ENCODE peak calls at places on chromosome 13, in four cellular contexts. H is body of pancreas, I is thyroid gland, V is A549. T is an unnamed sample.

GRCh38 chr13:114107686-114108081 is 24.7 kb downstream of the RASA3 start:
- DNase-seq in H (peak; percentile 10), V (no peak), I (peak; percentile 66), T (peak; percentile 73)

GRCh38 chr13:99256709-99257108 is 1.5 kb downstream of the GPR18 start:
- DNase-seq in V (no peak), H (no peak), I (no peak), T (no peak)

GRCh38 chr13:44574466-44574855 is 1.7 kb downstream of the TSC22D1 start:
- DNase-seq in H (no peak), I (no peak), V (no peak), T (no peak)

GRCh38 chr13:112968380-112968909 is 569 bp upstream of the MCF2L start:
- DNase-seq in H (peak; percentile 79), V (no peak), I (peak; percentile 79), T (peak; percentile 76)

GRCh38 chr13:78806457-78806856 is 147.5 kb upstream of the OBI1 start:
- DNase-seq in I (no peak), H (no peak), V (peak; percentile 6), T (no peak)

GRCh38 chr13:73275163-73275562 is 216.4 kb downstream of the KLF5 start:
- DNase-seq in H (no peak), I (no peak), V (no peak), T (no peak)

GRCh38 chr13:80399340-80400163 is 58.6 kb upstream of the SPRY2 start:
- DNase-seq in V (no peak), H (peak; percentile 55), I (peak; percentile 65), T (no peak)

GRCh38 chr13:75679459-75679858 is 43.3 kb downstream of the LMO7 start:
- DNase-seq in I (no peak), V (no peak), H (no peak), T (no peak)

GRCh38 chr13:27607125-27607524 is 13.2 kb downstream of the LNX2 start:
- DNase-seq in H (no peak), I (no peak), V (peak; percentile 63), T (no peak)

GRCh38 chr13:33126909-33127607 is 110.8 kb downstream of the KL start:
- DNase-seq in V (no peak), H (no peak), I (peak; percentile 62), T (peak; percentile 69)

GRCh38 chr13:19984430-19985218 is 26.1 kb downstream of the ZMYM2 start:
- DNase-seq in V (peak; percentile 16), H (no peak), I (peak; percentile 13), T (no peak)

GRCh38 chr13:107457686-107458085 is 757.6 kb downstream of the LIG4 start:
- DNase-seq in I (no peak), V (no peak), H (no peak), T (no peak)

GRCh38 chr13:105059786-105060185 is 1475.7 kb downstream of the EFNB2 start:
- DNase-seq in H (no peak), V (no peak), I (no peak), T (no peak)

GRCh38 chr13:76846363-76846762 is 39.8 kb downstream of the KCTD12 start:
- DNase-seq in I (no peak), V (no peak), H (no peak), T (no peak)

GRCh38 chr13:98998831-98999634 is 21.2 kb upstream of the DOCK9 start:
- DNase-seq in I (no peak), H (no peak), V (no peak), T (no peak)

GRCh38 chr13:30526612-30527217 is 61.0 kb upstream of the HMGB1 start:
- DNase-seq in V (no peak), I (peak; percentile 3), H (no peak), T (no peak)

GRCh38 chr13:39655569-39656324 is at the start of gene COG6:
- DNase-seq in I (peak; percentile 90), V (peak; percentile 84), H (peak; percentile 91), T (peak; percentile 91)

GRCh38 chr13:99973786-99974185 is 2.2 kb upstream of the ZIC5 start:
- DNase-seq in H (no peak), I (no peak), V (no peak), T (no peak)

GRCh38 chr13:113848431-113849260 is 15.2 kb downstream of the GAS6 start:
- DNase-seq in V (no peak), I (no peak), H (peak; percentile 12), T (peak; percentile 12)

GRCh38 chr13:113083402-113084061 is 22.1 kb upstream of the F7 start:
- DNase-seq in H (no peak), I (peak; percentile 97), V (peak; percentile 67), T (peak; percentile 75)

GRCh38 chr13:31114641-31115040 is 47.1 kb downstream of the HSPH1 start:
- DNase-seq in I (no peak), V (no peak), H (no peak), T (no peak)

GRCh38 chr13:110408286-110408685 is 101.2 kb downstream of the COL4A2 start:
- DNase-seq in H (no peak), V (no peak), I (no peak), T (no peak)
- H3K4me1 ChIP-seq in H (peaks cover 20% of the 10 kb centered on the region), V (peaks cover 24% of the 10 kb centered on the region), I (peaks cover 79% of the 10 kb centered on the region), T (peaks cover 87% of the 10 kb centered on the region)

DNA sequence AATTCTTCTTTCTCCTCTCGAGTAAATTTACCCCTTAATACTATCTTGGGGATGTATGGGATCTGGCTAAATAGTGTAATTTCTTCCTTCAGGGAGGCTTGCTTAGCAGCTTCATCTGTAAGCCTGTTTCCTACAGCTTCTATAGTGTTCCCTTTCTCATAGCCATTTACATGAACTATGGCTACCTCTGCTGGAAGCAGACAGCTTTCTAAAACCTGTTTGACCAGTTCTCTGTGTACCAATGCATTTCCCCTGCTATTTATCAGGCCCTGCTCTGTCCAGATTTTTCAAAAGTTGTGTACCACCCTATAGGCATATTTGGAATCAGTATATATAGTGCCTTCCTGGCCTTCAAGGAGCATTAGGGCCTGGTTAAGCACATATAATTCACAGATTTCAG is 113.6 kb upstream of the PCDH9 start:
- DNase-seq in V (no peak), I (no peak), H (no peak), T (no peak)
- H3K27ac ChIP-seq in V (no peak overlapping the region), I (no peak overlapping the region), H (no peak overlapping the region), T (no peak overlapping the region)

GRCh38 chr13:50518791-50519201 is 324.7 kb downstream of the DLEU7 start:
- DNase-seq in H (no peak), I (peak; percentile 45), V (no peak), T (no peak)
- H3K4me1 ChIP-seq in H (peaks cover 39% of the 10 kb centered on the region), I (peaks cover 37% of the 10 kb centered on the region), V (peaks cover 10% of the 10 kb centered on the region), T (peaks cover 31% of the 10 kb centered on the region)

GRCh38 chr13:50078512-50079277 is 63.5 kb downstream of the KCNRG start:
- DNase-seq in H (no peak), V (no peak), I (no peak), T (no peak)

GRCh38 chr13:50074843-50075242 is 59.6 kb downstream of the KCNRG start:
- DNase-seq in V (no peak), H (no peak), I (no peak), T (no peak)

GRCh38 chr13:50073340-50073739 is 58.1 kb downstream of the KCNRG start:
- DNase-seq in V (no peak), H (no peak), I (no peak), T (no peak)

GRCh38 chr13:50072676-50073075 is 57.4 kb downstream of the KCNRG start:
- DNase-seq in I (no peak), V (no peak), H (no peak), T (no peak)

GRCh38 chr13:50075619-50076097 is 60.4 kb downstream of the KCNRG start:
- DNase-seq in I (no peak), V (no peak), H (no peak), T (no peak)
- H3K27ac ChIP-seq in I (no peak overlapping the region), V (peak overlapping the region; percentile 47), H (peak overlapping the region; percentile 5), T (no peak overlapping the region)

GRCh38 chr13:42930136-42930535 is 61.9 kb downstream of the EPSTI1 start:
- DNase-seq in I (no peak), H (no peak), V (no peak), T (no peak)
- H3K4me1 ChIP-seq in I (no peaks in the 10 kb centered on the region), H (no peaks in the 10 kb centered on the region), V (no peaks in the 10 kb centered on the region), T (no peaks in the 10 kb centered on the region)

GRCh38 chr13:43309301-43309700 is 285.9 kb downstream of the DNAJC15 start:
- DNase-seq in H (no peak), I (no peak), V (no peak), T (no peak)

GRCh38 chr13:43306364-43306763 is 283.0 kb downstream of the DNAJC15 start:
- DNase-seq in V (no peak), H (no peak), I (no peak), T (no peak)

GRCh38 chr13:43307921-43308433 is 284.6 kb downstream of the DNAJC15 start:
- DNase-seq in I (peak; percentile 89), V (peak; percentile 37), H (peak; percentile 71), T (peak; percentile 75)

GRCh38 chr13:43305416-43305815 is 282.0 kb downstream of the DNAJC15 start:
- DNase-seq in I (no peak), V (no peak), H (no peak), T (no peak)

GRCh38 chr13:43307221-43307920 is 284.0 kb downstream of the DNAJC15 start:
- DNase-seq in I (no peak), H (no peak), V (no peak), T (no peak)
- H3K27ac ChIP-seq in I (no peak overlapping the region), H (peak overlapping the region; percentile 21), V (no peak overlapping the region), T (peak overlapping the region; percentile 52)

GRCh38 chr13:24277721-24278120 is 31.7 kb upstream of the C1QTNF9 start:
- DNase-seq in H (no peak), I (no peak), V (no peak), T (no peak)
- H3K4me1 ChIP-seq in H (peaks cover 9% of the 10 kb centered on the region), I (peaks cover 12% of the 10 kb centered on the region), V (no peaks in the 10 kb centered on the region), T (peaks cover 32% of the 10 kb centered on the region)

DNA sequence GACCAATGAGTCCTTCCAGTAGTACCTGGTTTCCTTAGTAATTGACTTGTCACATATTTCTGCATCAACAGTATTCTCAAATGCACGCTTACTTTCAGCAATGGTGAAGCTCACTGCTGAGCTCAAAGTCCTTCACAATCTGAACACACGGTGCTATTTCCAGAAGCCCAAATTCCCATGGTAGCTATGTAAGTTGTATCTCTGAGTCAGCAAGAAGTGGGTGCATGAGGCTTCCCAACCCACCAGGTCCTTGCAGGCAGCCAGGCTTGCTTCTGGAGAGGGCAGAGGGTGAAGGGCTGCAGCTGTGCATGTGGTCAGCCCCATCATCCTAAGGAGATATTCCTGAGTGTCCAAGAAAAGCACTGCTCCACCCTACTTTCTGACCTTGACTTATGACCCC is 25.7 kb downstream of the COL4A2 start:
- DNase-seq in V (no peak), H (no peak), I (no peak), T (no peak)
- H3K27ac ChIP-seq in V (no peak overlapping the region), H (no peak overlapping the region), I (no peak overlapping the region), T (no peak overlapping the region)

DNA sequence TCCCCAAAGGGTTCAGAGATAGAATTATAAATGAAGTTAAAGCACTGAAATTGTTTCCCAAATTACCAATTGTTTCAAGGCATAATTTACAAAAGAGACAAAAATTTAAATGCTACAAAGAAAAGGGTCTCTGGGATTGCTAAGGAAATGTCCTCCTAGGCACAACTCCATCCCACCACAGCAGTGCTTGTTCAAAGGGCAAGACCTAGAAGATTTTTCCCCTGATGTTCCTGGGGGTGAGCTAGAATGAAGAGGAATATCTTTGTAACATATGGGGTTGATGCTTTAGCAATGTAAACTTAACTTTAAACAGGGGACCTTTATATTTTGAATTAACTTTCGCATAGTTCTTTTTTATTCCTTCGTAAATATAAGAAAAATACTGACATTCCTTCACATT is 1.6 kb downstream of the LCP1 start:
- DNase-seq in I (no peak), H (no peak), V (no peak), T (no peak)
- H3K4me1 ChIP-seq in I (no peaks in the 10 kb centered on the region), H (no peaks in the 10 kb centered on the region), V (no peaks in the 10 kb centered on the region), T (no peaks in the 10 kb centered on the region)

GRCh38 chr13:97273341-97273831 is 51.3 kb downstream of the MBNL2 start:
- DNase-seq in I (no peak), V (no peak), H (no peak), T (no peak)
- H3K27ac ChIP-seq in I (no peak overlapping the region), V (peak overlapping the region; percentile 80), H (peak overlapping the region; percentile 51), T (no peak overlapping the region)

T was measured in heart left ventricle.